ENCODE peak calls at places on chromosomes 1 and 21, in seven cellular contexts. One of them, this sample, is unnamed.

GRCh38 chr1:33185541-33185940 is 3.7 kb upstream of the TRIM62 start:
- DNase-seq in HL-60: no peak
- DNase-seq in IMR-90: no peak
- DNase-seq in fibroblast of lung: no peak
- DNase-seq in H7: no peak
- DNase-seq in A673: no peak
- DNase-seq in aorta: no peak
- DNase-seq in this sample: no peak

GRCh38 chr1:193192586-193192985 is 6.2 kb upstream of the B3GALT2 start:
- DNase-seq in HL-60: no peak
- DNase-seq in IMR-90: no peak
- DNase-seq in fibroblast of lung: peak; percentile 10
- DNase-seq in H7: no peak
- DNase-seq in A673: no peak
- DNase-seq in aorta: no peak
- DNase-seq in this sample: no peak

GRCh38 chr1:246151796-246152434 is 355.2 kb downstream of the SMYD3 start:
- DNase-seq in HL-60: no peak
- DNase-seq in IMR-90: peak; percentile 9
- DNase-seq in fibroblast of lung: no peak
- DNase-seq in H7: peak; percentile 54
- DNase-seq in A673: no peak
- DNase-seq in aorta: no peak
- DNase-seq in this sample: no peak

GRCh38 chr21:43325968-43326367 is 101.0 kb downstream of the SIK1 start:
- DNase-seq in HL-60: no peak
- DNase-seq in IMR-90: no peak
- DNase-seq in fibroblast of lung: no peak
- DNase-seq in H7: no peak
- DNase-seq in A673: no peak
- DNase-seq in aorta: no peak
- DNase-seq in this sample: no peak

GRCh38 chr1:245585252-245585959 is 430.6 kb downstream of the KIF26B start:
- DNase-seq in HL-60: no peak
- DNase-seq in IMR-90: peak; percentile 84
- DNase-seq in fibroblast of lung: peak; percentile 96
- DNase-seq in H7: no peak
- DNase-seq in A673: no peak
- DNase-seq in aorta: no peak
- DNase-seq in this sample: no peak

GRCh38 chr1:64251971-64252370 is 48.5 kb downstream of the UBE2U start:
- DNase-seq in HL-60: no peak
- DNase-seq in IMR-90: no peak
- DNase-seq in fibroblast of lung: no peak
- DNase-seq in H7: no peak
- DNase-seq in A673: no peak
- DNase-seq in aorta: no peak
- DNase-seq in this sample: no peak

GRCh38 chr1:211947396-211948295 is 87.7 kb downstream of the INTS7 start:
- DNase-seq in HL-60: no peak
- DNase-seq in IMR-90: no peak
- DNase-seq in fibroblast of lung: no peak
- DNase-seq in H7: no peak
- DNase-seq in A673: no peak
- DNase-seq in aorta: no peak
- DNase-seq in this sample: no peak

GRCh38 chr1:86339421-86339820 is 56.7 kb downstream of the ODF2L start:
- DNase-seq in HL-60: peak; percentile 62
- DNase-seq in IMR-90: no peak
- DNase-seq in fibroblast of lung: no peak
- DNase-seq in H7: no peak
- DNase-seq in A673: no peak
- DNase-seq in aorta: peak; percentile 48
- DNase-seq in this sample: no peak

GRCh38 chr1:9927259-9927658 is 15.9 kb downstream of the LZIC start:
- DNase-seq in HL-60: no peak
- DNase-seq in IMR-90: no peak
- DNase-seq in fibroblast of lung: no peak
- DNase-seq in H7: no peak
- DNase-seq in A673: no peak
- DNase-seq in aorta: no peak
- DNase-seq in this sample: no peak

GRCh38 chr1:28395181-28395580 is 25.6 kb downstream of the PHACTR4 start:
- DNase-seq in HL-60: no peak
- DNase-seq in IMR-90: peak; percentile 29
- DNase-seq in fibroblast of lung: peak; percentile 74
- DNase-seq in H7: no peak
- DNase-seq in A673: no peak
- DNase-seq in aorta: no peak
- DNase-seq in this sample: no peak

GRCh38 chr21:26840912-26841311 is 4.3 kb downstream of the ADAMTS1 start:
- DNase-seq in HL-60: no peak
- DNase-seq in IMR-90: peak; percentile 76
- DNase-seq in fibroblast of lung: peak; percentile 76
- DNase-seq in H7: no peak
- DNase-seq in A673: peak; percentile 79
- DNase-seq in aorta: peak; percentile 87
- DNase-seq in this sample: peak; percentile 80

GRCh38 chr1:78687914-78688313 is 38.3 kb downstream of the IFI44 start:
- DNase-seq in HL-60: no peak
- DNase-seq in IMR-90: peak; percentile 17
- DNase-seq in fibroblast of lung: peak; percentile 35
- DNase-seq in H7: no peak
- DNase-seq in A673: no peak
- DNase-seq in aorta: no peak
- DNase-seq in this sample: no peak

GRCh38 chr1:10378071-10378841 is 20.6 kb upstream of the PGD start:
- DNase-seq in HL-60: peak; percentile 91
- DNase-seq in IMR-90: peak; percentile 95
- DNase-seq in fibroblast of lung: peak; percentile 96
- DNase-seq in H7: no peak
- DNase-seq in A673: no peak
- DNase-seq in aorta: peak; percentile 72
- DNase-seq in this sample: no peak

GRCh38 chr1:233075045-233075444 is 124.6 kb downstream of the NTPCR start:
- DNase-seq in HL-60: no peak
- DNase-seq in IMR-90: peak; percentile 94
- DNase-seq in fibroblast of lung: peak; percentile 95
- DNase-seq in H7: no peak
- DNase-seq in A673: no peak
- DNase-seq in aorta: no peak
- DNase-seq in this sample: peak; percentile 78

GRCh38 chr1:221141606-221142285 is 262.5 kb downstream of the HLX start:
- DNase-seq in HL-60: no peak
- DNase-seq in IMR-90: no peak
- DNase-seq in fibroblast of lung: no peak
- DNase-seq in H7: no peak
- DNase-seq in A673: peak; percentile 4
- DNase-seq in aorta: no peak
- DNase-seq in this sample: no peak

GRCh38 chr1:202805886-202806511 is 2.2 kb downstream of the KDM5B start:
- DNase-seq in HL-60: no peak
- DNase-seq in IMR-90: peak; percentile 12
- DNase-seq in fibroblast of lung: peak; percentile 20
- DNase-seq in H7: peak; percentile 44
- DNase-seq in A673: peak; percentile 32
- DNase-seq in aorta: no peak
- DNase-seq in this sample: no peak

GRCh38 chr1:91513160-91513559 is 12.5 kb downstream of the CDC7 start:
- DNase-seq in HL-60: no peak
- DNase-seq in IMR-90: peak; percentile 52
- DNase-seq in fibroblast of lung: peak; percentile 17
- DNase-seq in H7: no peak
- DNase-seq in A673: no peak
- DNase-seq in aorta: no peak
- DNase-seq in this sample: no peak

GRCh38 chr1:64516803-64517568 is 47.1 kb downstream of the CACHD1 start:
- DNase-seq in HL-60: no peak
- DNase-seq in IMR-90: peak; percentile 52
- DNase-seq in fibroblast of lung: peak; percentile 81
- DNase-seq in H7: no peak
- DNase-seq in A673: no peak
- DNase-seq in aorta: no peak
- DNase-seq in this sample: no peak

GRCh38 chr1:218351617-218352438 is 6.7 kb downstream of the TGFB2 start:
- DNase-seq in HL-60: peak; percentile 18
- DNase-seq in IMR-90: peak; percentile 66
- DNase-seq in fibroblast of lung: peak; percentile 86
- DNase-seq in H7: peak; percentile 72
- DNase-seq in A673: peak; percentile 63
- DNase-seq in aorta: peak; percentile 60
- DNase-seq in this sample: peak; percentile 58

GRCh38 chr21:35390013-35390776 is 341.1 kb upstream of the RUNX1 start:
- DNase-seq in HL-60: no peak
- DNase-seq in IMR-90: peak; percentile 79
- DNase-seq in fibroblast of lung: peak; percentile 86
- DNase-seq in H7: no peak
- DNase-seq in A673: no peak
- DNase-seq in aorta: no peak
- DNase-seq in this sample: no peak

GRCh38 chr1:95012389-95012788 is 60.4 kb downstream of the ALG14 start:
- DNase-seq in HL-60: no peak
- DNase-seq in IMR-90: peak; percentile 99
- DNase-seq in fibroblast of lung: peak; percentile 99
- DNase-seq in H7: no peak
- DNase-seq in A673: no peak
- DNase-seq in aorta: no peak
- DNase-seq in this sample: no peak

GRCh38 chr1:39892611-39893595 is 8.8 kb downstream of the MYCL start:
- DNase-seq in HL-60: no peak
- DNase-seq in IMR-90: peak; percentile 81
- DNase-seq in fibroblast of lung: peak; percentile 90
- DNase-seq in H7: peak; percentile 80
- DNase-seq in A673: peak; percentile 61
- DNase-seq in aorta: no peak
- DNase-seq in this sample: peak; percentile 85

GRCh38 chr1:42319871-42320484 is 15.1 kb downstream of the FOXJ3 start:
- DNase-seq in HL-60: no peak
- DNase-seq in IMR-90: no peak
- DNase-seq in fibroblast of lung: no peak
- DNase-seq in H7: no peak
- DNase-seq in A673: no peak
- DNase-seq in aorta: no peak
- DNase-seq in this sample: peak; percentile 12

GRCh38 chr21:34271452-34271851 is 92.4 kb upstream of the KCNE2 start:
- DNase-seq in HL-60: no peak
- DNase-seq in IMR-90: no peak
- DNase-seq in fibroblast of lung: no peak
- DNase-seq in H7: no peak
- DNase-seq in A673: no peak
- DNase-seq in aorta: no peak
- DNase-seq in this sample: no peak

GRCh38 chr21:46424062-46424591 is 34.6 kb upstream of the DIP2A start:
- DNase-seq in HL-60: no peak
- DNase-seq in IMR-90: no peak
- DNase-seq in fibroblast of lung: no peak
- DNase-seq in H7: peak; percentile 82
- DNase-seq in A673: no peak
- DNase-seq in aorta: no peak
- DNase-seq in this sample: no peak

GRCh38 chr1:54227091-54227602 is 27.2 kb downstream of the MRPL37 start:
- DNase-seq in HL-60: peak; percentile 70
- DNase-seq in IMR-90: peak; percentile 51
- DNase-seq in fibroblast of lung: peak; percentile 75
- DNase-seq in H7: no peak
- DNase-seq in A673: no peak
- DNase-seq in aorta: peak; percentile 83
- DNase-seq in this sample: peak; percentile 66

DNA sequence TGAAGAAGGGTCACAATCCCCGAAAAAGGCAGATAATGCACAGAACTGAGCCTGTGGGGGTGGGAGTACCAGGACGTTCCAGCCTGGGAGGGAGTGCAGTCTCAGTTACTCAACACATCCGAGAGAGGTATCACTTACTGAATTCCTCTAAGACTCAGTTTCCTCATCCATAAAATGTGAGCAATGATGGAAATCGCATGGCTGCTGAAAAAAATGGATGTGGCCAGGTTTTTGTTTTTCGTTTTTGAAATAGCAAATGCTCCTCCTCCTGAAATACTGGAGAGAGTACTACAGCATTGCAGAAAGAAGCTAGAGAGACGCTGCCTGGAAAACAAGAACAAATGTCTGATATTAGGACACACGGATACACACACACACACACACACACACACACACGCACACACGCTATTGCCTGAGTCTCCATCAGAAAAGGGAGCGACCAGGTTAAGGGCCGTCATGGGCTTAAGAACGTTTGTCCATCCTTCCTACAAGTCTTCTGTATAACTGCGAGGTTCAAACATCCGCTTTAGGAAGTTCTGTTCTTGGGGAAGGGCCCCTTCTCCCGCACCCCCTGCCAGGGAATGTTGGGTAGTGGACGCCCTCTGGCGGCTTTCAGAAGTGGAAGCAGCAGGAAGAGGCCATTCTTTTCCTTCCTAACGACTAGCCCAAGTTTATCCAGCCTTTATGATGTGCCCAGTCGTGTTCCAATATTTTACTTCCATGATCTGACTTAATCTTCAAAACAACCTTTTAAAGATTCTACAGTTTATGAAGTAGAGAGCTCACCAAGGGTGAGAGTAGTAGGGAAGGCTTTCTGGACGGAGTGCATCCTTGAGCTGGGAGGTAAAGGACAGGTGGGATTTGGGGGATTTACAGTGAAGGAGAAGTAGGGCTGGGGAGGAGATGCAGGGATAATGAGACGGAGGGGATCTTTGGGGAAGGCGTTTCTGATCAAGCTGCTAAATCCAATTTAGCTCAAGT is 699 bp upstream of the NES start:
- DNase-seq in HL-60: no peak
- DNase-seq in IMR-90: peak; percentile 89
- DNase-seq in fibroblast of lung: peak; percentile 80
- DNase-seq in H7: peak; percentile 88
- DNase-seq in A673: peak; percentile 86
- DNase-seq in aorta: peak; percentile 82
- DNase-seq in this sample: peak; percentile 83
- H3K27me3 ChIP-seq in HL-60: peaks cover 81% of the 10 kb centered on the region
- H3K27me3 ChIP-seq in IMR-90: peaks cover 23% of the 10 kb centered on the region
- H3K27me3 ChIP-seq in fibroblast of lung: no peaks in the 10 kb centered on the region
- H3K27me3 ChIP-seq in H7: no peaks in the 10 kb centered on the region
- H3K27me3 ChIP-seq in A673: peaks cover 65% of the 10 kb centered on the region
- H3K27me3 ChIP-seq in aorta: no peaks in the 10 kb centered on the region
- H3K27me3 ChIP-seq in this sample: peaks cover 2% of the 10 kb centered on the region

GRCh38 chr1:66339944-66340343 is 194.0 kb upstream of the SGIP1 start:
- DNase-seq in HL-60: no peak
- DNase-seq in IMR-90: no peak
- DNase-seq in fibroblast of lung: no peak
- DNase-seq in H7: no peak
- DNase-seq in A673: peak; percentile 64
- DNase-seq in aorta: no peak
- DNase-seq in this sample: no peak
- H3K4me3 ChIP-seq in HL-60: no peak overlapping the region
- H3K4me3 ChIP-seq in IMR-90: no peak overlapping the region
- H3K4me3 ChIP-seq in fibroblast of lung: no peak overlapping the region
- H3K4me3 ChIP-seq in H7: no peak overlapping the region
- H3K4me3 ChIP-seq in A673: no peak overlapping the region
- H3K4me3 ChIP-seq in aorta: no peak overlapping the region
- H3K4me3 ChIP-seq in this sample: no peak overlapping the region

GRCh38 chr1:37657620-37658412 is 23.1 kb upstream of the RSPO1 start:
- DNase-seq in HL-60: no peak
- DNase-seq in IMR-90: no peak
- DNase-seq in fibroblast of lung: no peak
- DNase-seq in H7: no peak
- DNase-seq in A673: no peak
- DNase-seq in aorta: no peak
- DNase-seq in this sample: no peak
- H3K27me3 ChIP-seq in HL-60: no peaks in the 10 kb centered on the region
- H3K27me3 ChIP-seq in IMR-90: peaks cover 30% of the 10 kb centered on the region
- H3K27me3 ChIP-seq in fibroblast of lung: no peaks in the 10 kb centered on the region
- H3K27me3 ChIP-seq in H7: peaks cover 12% of the 10 kb centered on the region
- H3K27me3 ChIP-seq in A673: no peaks in the 10 kb centered on the region
- H3K27me3 ChIP-seq in aorta: no peaks in the 10 kb centered on the region
- H3K27me3 ChIP-seq in this sample: peaks cover 37% of the 10 kb centered on the region

GRCh38 chr1:6961905-6962304 is 176.7 kb downstream of the CAMTA1 start:
- DNase-seq in HL-60: no peak
- DNase-seq in IMR-90: no peak
- DNase-seq in fibroblast of lung: no peak
- DNase-seq in H7: no peak
- DNase-seq in A673: no peak
- DNase-seq in aorta: no peak
- DNase-seq in this sample: no peak
- H3K4me3 ChIP-seq in HL-60: no peak overlapping the region
- H3K4me3 ChIP-seq in IMR-90: no peak overlapping the region
- H3K4me3 ChIP-seq in fibroblast of lung: no peak overlapping the region
- H3K4me3 ChIP-seq in H7: peak overlapping the region; percentile 72
- H3K4me3 ChIP-seq in A673: no peak overlapping the region
- H3K4me3 ChIP-seq in aorta: no peak overlapping the region
- H3K4me3 ChIP-seq in this sample: no peak overlapping the region